ENCODE peak calls at places on chromosomes 2 and 18, in seven cellular contexts. Y is gastrocnemius medialis, I is thoracic aorta, F is BE2C, B is suprapubic skin, M is fibroblast of mammary gland, H is ascending aorta. P is an unnamed sample.

GRCh38 chr18:44687421-44687820 is 6.7 kb downstream of the SETBP1 start:
- DNase-seq in F (no peak), B (no peak), M (peak; percentile 69), H (no peak), Y (no peak), I (no peak), P (no peak)

GRCh38 chr18:23706971-23707640 is 17.9 kb downstream of the LAMA3 start:
- DNase-seq in M (no peak), B (no peak), F (no peak), Y (no peak), I (no peak), H (no peak), P (no peak)

GRCh38 chr2:136393515-136393914 is 275.6 kb upstream of the CXCR4 start:
- DNase-seq in I (no peak), M (no peak), Y (no peak), B (no peak), H (no peak), F (no peak), P (no peak)

GRCh38 chr2:226426292-226426736 is 373.3 kb downstream of the IRS1 start:
- DNase-seq in H (no peak), M (peak; percentile 95), Y (no peak), B (no peak), F (no peak), I (no peak), P (no peak)

GRCh38 chr2:200609027-200609614 is 23.3 kb downstream of the AOX1 start:
- DNase-seq in Y (no peak), H (no peak), F (no peak), B (peak; percentile 73), M (peak; percentile 93), I (no peak), P (no peak)

GRCh38 chr2:32002406-32002805 is 8.4 kb downstream of the MEMO1 start:
- DNase-seq in B (no peak), F (no peak), I (no peak), H (no peak), Y (no peak), M (no peak), P (no peak)

GRCh38 chr2:213846856-213847255 is 562.6 kb downstream of the SPAG16 start:
- DNase-seq in Y (peak; percentile 50), H (no peak), B (no peak), I (no peak), F (no peak), M (peak; percentile 22), P (no peak)

GRCh38 chr2:20614201-20615045 is 36.5 kb downstream of the HS1BP3 start:
- DNase-seq in B (peak; percentile 56), M (peak; percentile 35), Y (no peak), H (no peak), F (peak; percentile 2), I (no peak), P (no peak)

GRCh38 chr2:234363647-234364294 is 133.1 kb downstream of the ARL4C start:
- DNase-seq in Y (no peak), H (no peak), B (no peak), I (no peak), M (no peak), F (no peak), P (no peak)

GRCh38 chr18:25630682-25631081 is 278.7 kb upstream of the ZNF521 start:
- DNase-seq in B (no peak), F (no peak), M (peak; percentile 69), I (no peak), H (no peak), Y (no peak), P (no peak)

GRCh38 chr2:86785456-86785855 is 5.3 kb downstream of the CD8A start:
- DNase-seq in B (no peak), I (no peak), F (no peak), M (no peak), H (no peak), Y (no peak), P (no peak)

GRCh38 chr2:607172-607571 is 70.0 kb downstream of the TMEM18 start:
- DNase-seq in Y (no peak), I (no peak), M (no peak), H (no peak), F (no peak), B (no peak), P (no peak)

GRCh38 chr2:157898591-157898996 is 22.5 kb upstream of the ACVR1 start:
- DNase-seq in H (no peak), Y (no peak), I (no peak), B (no peak), F (no peak), M (peak; percentile 95), P (no peak)

GRCh38 chr2:166665991-166666940 is 172.2 kb upstream of the SCN7A start:
- DNase-seq in Y (no peak), M (peak; percentile 67), F (no peak), H (no peak), I (no peak), B (no peak), P (no peak)

GRCh38 chr18:55641501-55641900 is 53.5 kb upstream of the TCF4 start:
- DNase-seq in Y (no peak), F (no peak), I (no peak), M (no peak), H (no peak), B (no peak), P (no peak)

GRCh38 chr18:51447351-51447896 is 249.9 kb upstream of the MEX3C start:
- DNase-seq in Y (peak; percentile 47), F (no peak), M (no peak), I (no peak), B (no peak), H (no peak), P (no peak)

GRCh38 chr2:54606393-54606973 is 117.0 kb upstream of the EML6 start:
- DNase-seq in H (no peak), M (peak; percentile 55), F (no peak), Y (no peak), I (no peak), B (no peak), P (no peak)

GRCh38 chr18:74221081-74221480 is 70.7 kb downstream of the CYB5A start:
- DNase-seq in M (no peak), B (no peak), I (no peak), H (no peak), Y (no peak), F (no peak), P (no peak)

GRCh38 chr2:128799736-128800135 is 481.1 kb upstream of the HS6ST1 start:
- DNase-seq in B (no peak), M (no peak), F (no peak), I (no peak), H (no peak), Y (no peak), P (no peak)

GRCh38 chr2:126916744-126917143 is 18.1 kb downstream of the TEX51 start:
- DNase-seq in Y (no peak), B (no peak), F (no peak), I (no peak), H (no peak), M (no peak), P (peak; percentile 8)

GRCh38 chr2:47068966-47069627 is 86.0 kb downstream of the STPG4 start:
- DNase-seq in M (no peak), Y (no peak), I (no peak), B (no peak), F (no peak), H (no peak), P (no peak)

GRCh38 chr2:216870508-216871332 is 10.9 kb upstream of the TNP1 start:
- DNase-seq in H (no peak), M (no peak), Y (no peak), F (no peak), B (no peak), I (no peak), P (no peak)

GRCh38 chr2:176188969-176189665 is 649 bp downstream of the HOXD1 start:
- DNase-seq in I (no peak), B (peak; percentile 63), M (no peak), F (no peak), Y (no peak), H (no peak), P (no peak)

GRCh38 chr2:9336534-9337354 is 86.6 kb downstream of the ITGB1BP1 start:
- DNase-seq in I (no peak), H (no peak), Y (no peak), M (peak; percentile 97), B (no peak), F (peak; percentile 88), P (peak; percentile 95)

GRCh38 chr2:173986805-173987204 is 21.6 kb upstream of the SP3 start:
- DNase-seq in M (peak; percentile 68), F (no peak), Y (peak; percentile 54), H (no peak), B (peak; percentile 80), I (no peak), P (no peak)

DNA sequence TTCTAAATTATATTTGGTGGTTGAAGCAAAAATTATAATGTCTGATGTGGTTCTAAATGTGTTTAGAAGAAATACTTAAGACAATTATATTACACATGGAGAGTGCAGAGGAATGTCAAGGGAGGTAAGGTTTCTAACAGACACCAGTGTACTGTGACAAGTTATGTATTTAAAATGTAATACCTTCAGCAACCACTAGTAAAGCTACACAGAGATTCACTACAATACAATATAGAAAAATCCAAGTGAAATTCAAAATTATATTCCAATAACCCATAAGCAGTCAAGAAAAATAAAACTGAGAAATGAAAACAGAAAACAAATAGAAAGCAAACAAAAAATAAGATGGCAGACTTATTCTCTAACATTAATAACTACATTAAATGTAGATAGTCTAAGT is 249.5 kb upstream of the KLHL14 start:
- DNase-seq in I (no peak), F (no peak), B (no peak), H (no peak), M (no peak), Y (no peak), P (no peak)
- TF ChIP-seq CTCF in I (no peak), F (no peak), B (no peak), H (no peak), M (peak; percentile 1), Y (no peak), P (no peak)

GRCh38 chr2:185979546-185980071 is 241.0 kb downstream of the FSIP2 start:
- DNase-seq in B (no peak), Y (no peak), F (peak; percentile 15), M (peak; percentile 72), I (no peak), H (no peak), P (no peak)
- TF ChIP-seq CTCF in B (no peak), Y (no peak), F (peak; percentile 30), M (no peak), I (no peak), H (no peak), P (no peak)

GRCh38 chr2:6968319-6969100 is 51.3 kb downstream of the RNF144A start:
- DNase-seq in Y (no peak), I (no peak), H (no peak), M (peak; percentile 55), B (no peak), F (peak; percentile 39), P (no peak)
- TF ChIP-seq CTCF in Y (no peak), I (no peak), H (no peak), M (peak; percentile 8), B (no peak), F (peak; percentile 39), P (no peak)

GRCh38 chr2:219059375-219059724 is 1.4 kb downstream of the IHH start:
- DNase-seq in H (no peak), M (no peak), I (no peak), Y (no peak), B (no peak), F (no peak), P (no peak)

GRCh38 chr2:219056896-219057708 is 3.6 kb downstream of the IHH start:
- DNase-seq in H (no peak), M (no peak), Y (no peak), F (no peak), I (no peak), B (no peak), P (no peak)

GRCh38 chr2:219058541-219059374 is 2.0 kb downstream of the IHH start:
- DNase-seq in H (no peak), B (no peak), I (no peak), F (no peak), M (no peak), Y (no peak), P (peak; percentile 80)

GRCh38 chr2:219056176-219056895 is 4.4 kb downstream of the IHH start:
- DNase-seq in M (no peak), B (no peak), H (no peak), F (no peak), Y (no peak), I (no peak), P (no peak)

GRCh38 chr2:219057709-219058540 is 2.8 kb downstream of the IHH start:
- DNase-seq in F (peak; percentile 88), I (no peak), M (peak; percentile 58), B (peak; percentile 72), H (peak; percentile 18), Y (peak; percentile 36), P (peak; percentile 83)
- TF ChIP-seq CTCF in F (peak; percentile 86), I (peak; percentile 92), M (peak; percentile 68), B (peak; percentile 42), H (peak; percentile 89), Y (peak; percentile 88), P (peak; percentile 93)